ENCODE peak calls at places on chromosome 14, in four cellular contexts. One of them, this sample, is unnamed.

GRCh38 chr14:62957562-62957961 is 87.7 kb downstream of the KCNH5 start:
- DNase-seq in MCF 10A: peak
- DNase-seq in cardiac fibroblast: peak
- DNase-seq in GM06990: no peak
- DNase-seq in this sample: no peak

GRCh38 chr14:101220921-101221510 is 317.5 kb upstream of the RTL1 start:
- DNase-seq in MCF 10A: no peak
- DNase-seq in cardiac fibroblast: no peak
- DNase-seq in GM06990: no peak
- DNase-seq in this sample: no peak

GRCh38 chr14:33728010-33728498 is 222.8 kb downstream of the EGLN3 start:
- DNase-seq in MCF 10A: peak
- DNase-seq in cardiac fibroblast: no peak
- DNase-seq in GM06990: no peak
- DNase-seq in this sample: no peak

GRCh38 chr14:50711043-50711442 is 42.9 kb upstream of the SAV1 start:
- DNase-seq in GM06990: no peak
- DNase-seq in cardiac fibroblast: no peak
- DNase-seq in MCF 10A: no peak
- DNase-seq in this sample: no peak

GRCh38 chr14:58964598-58964928 is 223.9 kb upstream of the DAAM1 start:
- DNase-seq in MCF 10A: no peak
- DNase-seq in GM06990: no peak
- DNase-seq in cardiac fibroblast: no peak
- DNase-seq in this sample: no peak

GRCh38 chr14:102539544-102540309 is 30.2 kb upstream of the ANKRD9 start:
- DNase-seq in MCF 10A: peak
- DNase-seq in GM06990: no peak
- DNase-seq in cardiac fibroblast: peak
- DNase-seq in this sample: no peak

GRCh38 chr14:102066041-102066451 is 20.8 kb downstream of the HSP90AA1 start:
- DNase-seq in MCF 10A: no peak
- DNase-seq in GM06990: no peak
- DNase-seq in cardiac fibroblast: no peak
- DNase-seq in this sample: no peak

GRCh38 chr14:26128931-26129674 is 468.7 kb downstream of the NOVA1 start:
- DNase-seq in MCF 10A: no peak
- DNase-seq in cardiac fibroblast: peak
- DNase-seq in GM06990: no peak
- DNase-seq in this sample: no peak

GRCh38 chr14:75002392-75003249 is at the start of gene EIF2B2:
- DNase-seq in GM06990: peak
- DNase-seq in MCF 10A: peak
- DNase-seq in cardiac fibroblast: peak
- DNase-seq in this sample: peak
- TF ChIP-seq CTCF in GM06990: no peak
- TF ChIP-seq CTCF in MCF 10A: no peak
- TF ChIP-seq CTCF in cardiac fibroblast: no peak
- TF ChIP-seq CTCF in this sample: no peak

GRCh38 chr14:76782115-76782884 is 21.0 kb downstream of the VASH1 start:
- DNase-seq in GM06990: no peak
- DNase-seq in cardiac fibroblast: no peak
- DNase-seq in MCF 10A: no peak
- DNase-seq in this sample: no peak

GRCh38 chr14:76781648-76782051 is 20.4 kb downstream of the VASH1 start:
- DNase-seq in cardiac fibroblast: no peak
- DNase-seq in MCF 10A: no peak
- DNase-seq in GM06990: no peak
- DNase-seq in this sample: no peak

GRCh38 chr14:76780058-76780345 is 18.7 kb downstream of the VASH1 start:
- DNase-seq in GM06990: no peak
- DNase-seq in cardiac fibroblast: no peak
- DNase-seq in MCF 10A: no peak
- DNase-seq in this sample: no peak

GRCh38 chr14:76780360-76780759 is 19.1 kb downstream of the VASH1 start:
- DNase-seq in cardiac fibroblast: no peak
- DNase-seq in MCF 10A: no peak
- DNase-seq in GM06990: no peak
- DNase-seq in this sample: no peak

DNA sequence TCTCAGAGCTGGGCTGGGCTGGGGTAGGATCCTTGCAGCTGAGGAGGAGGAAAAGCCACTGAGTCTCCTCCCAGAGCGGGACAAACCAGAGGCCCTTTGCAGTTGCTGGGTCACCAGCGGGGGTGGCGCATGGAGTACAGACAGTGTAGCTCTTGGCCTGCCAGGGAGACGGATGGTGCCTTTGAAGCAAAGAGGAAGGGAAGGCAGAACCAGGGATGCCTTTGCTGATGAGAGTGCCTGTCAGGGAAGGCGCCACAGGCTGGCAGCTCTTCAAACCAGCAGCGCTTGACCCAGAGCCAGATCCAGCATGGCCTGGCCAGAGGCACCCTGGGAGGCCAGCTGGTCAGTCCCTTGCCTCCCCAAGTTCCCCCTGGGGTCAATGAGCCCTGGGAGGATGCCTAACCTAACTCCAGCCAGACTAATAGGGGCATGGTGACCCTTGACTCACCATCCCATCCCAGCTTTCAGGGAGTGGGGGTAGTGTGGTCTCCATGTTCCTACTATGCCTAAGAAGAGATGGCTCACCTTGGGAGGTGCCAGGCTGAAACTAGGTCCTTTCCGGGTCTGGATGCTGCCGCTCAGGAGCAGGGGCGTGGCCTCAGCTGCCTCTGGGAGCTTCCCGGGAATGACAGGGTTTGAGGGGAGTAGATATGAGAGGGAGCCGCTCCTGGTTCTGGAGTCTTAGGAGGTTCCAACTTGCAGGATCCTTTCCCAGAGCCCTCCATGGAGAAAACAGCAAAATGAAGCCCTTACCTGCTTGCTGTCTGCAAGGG is 19.8 kb downstream of the VASH1 start:
- DNase-seq in cardiac fibroblast: no peak
- DNase-seq in MCF 10A: no peak
- DNase-seq in GM06990: no peak
- DNase-seq in this sample: no peak
- TF ChIP-seq CTCF in cardiac fibroblast: no peak
- TF ChIP-seq CTCF in MCF 10A: no peak
- TF ChIP-seq CTCF in GM06990: no peak
- TF ChIP-seq CTCF in this sample: no peak

GRCh38 chr14:36520601-36521525 is 831 bp upstream of the NKX2-1 start:
- DNase-seq in GM06990: no peak
- DNase-seq in MCF 10A: peak
- DNase-seq in cardiac fibroblast: no peak
- DNase-seq in this sample: peak
- TF ChIP-seq CTCF in GM06990: no peak
- TF ChIP-seq CTCF in MCF 10A: no peak
- TF ChIP-seq CTCF in cardiac fibroblast: no peak
- TF ChIP-seq CTCF in this sample: no peak

DNA sequence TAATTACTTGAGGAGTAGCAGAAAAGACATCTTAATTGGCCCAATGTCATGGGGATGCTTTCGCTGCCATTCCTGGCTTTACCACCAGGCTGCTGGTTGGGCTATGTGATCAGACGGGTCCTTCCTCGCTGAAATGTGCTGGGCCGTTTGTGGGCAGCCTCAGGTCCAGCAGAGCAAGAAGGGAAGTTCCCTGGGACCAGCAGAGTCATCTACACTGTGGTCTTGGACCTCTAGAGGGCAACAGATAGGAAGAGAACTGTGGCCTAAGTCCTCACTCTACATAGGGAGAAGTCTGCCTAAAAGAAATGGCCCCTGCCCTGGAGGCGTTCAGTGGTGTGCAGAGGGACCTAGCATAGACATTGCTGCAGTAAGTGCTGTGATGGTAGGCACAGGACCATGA is 10.9 kb downstream of the EVL start:
- DNase-seq in MCF 10A: peak
- DNase-seq in GM06990: peak
- DNase-seq in cardiac fibroblast: peak
- DNase-seq in this sample: peak
- TF ChIP-seq CTCF in MCF 10A: no peak
- TF ChIP-seq CTCF in GM06990: peak
- TF ChIP-seq CTCF in cardiac fibroblast: peak
- TF ChIP-seq CTCF in this sample: no peak

GRCh38 chr14:70094106-70094505 is 94.6 kb downstream of the SLC8A3 start:
- DNase-seq in cardiac fibroblast: no peak
- DNase-seq in GM06990: no peak
- DNase-seq in MCF 10A: no peak
- DNase-seq in this sample: no peak

GRCh38 chr14:70094631-70095030 is 94.1 kb downstream of the SLC8A3 start:
- DNase-seq in MCF 10A: no peak
- DNase-seq in cardiac fibroblast: no peak
- DNase-seq in GM06990: no peak
- DNase-seq in this sample: no peak

GRCh38 chr14:70097576-70098256 is 91.0 kb downstream of the SLC8A3 start:
- DNase-seq in GM06990: no peak
- DNase-seq in cardiac fibroblast: no peak
- DNase-seq in MCF 10A: no peak
- DNase-seq in this sample: no peak

GRCh38 chr14:70098257-70098809 is 90.4 kb downstream of the SLC8A3 start:
- DNase-seq in cardiac fibroblast: no peak
- DNase-seq in MCF 10A: no peak
- DNase-seq in GM06990: no peak
- DNase-seq in this sample: no peak

DNA sequence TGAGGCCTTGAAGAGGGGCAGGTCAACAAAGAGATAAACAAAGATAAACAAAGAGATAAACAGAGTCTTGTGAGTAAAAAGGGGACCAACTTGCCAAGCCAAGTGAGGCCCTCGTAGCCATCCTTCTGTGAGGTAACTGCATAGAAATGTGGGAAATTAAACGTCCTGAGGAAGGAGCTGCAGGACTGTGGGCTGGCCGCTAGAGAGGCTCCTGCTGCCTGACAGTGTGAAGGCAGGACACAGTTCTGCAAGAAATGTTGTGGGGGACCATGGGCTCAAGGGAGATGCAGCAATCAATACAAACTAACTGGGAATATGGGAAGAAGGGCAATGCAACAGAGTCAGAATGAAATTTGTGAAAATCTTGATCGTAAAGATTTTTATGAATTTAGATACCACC is 91.9 kb downstream of the SLC8A3 start:
- DNase-seq in cardiac fibroblast: peak
- DNase-seq in GM06990: no peak
- DNase-seq in MCF 10A: peak
- DNase-seq in this sample: no peak
- TF ChIP-seq CTCF in cardiac fibroblast: peak
- TF ChIP-seq CTCF in GM06990: peak
- TF ChIP-seq CTCF in MCF 10A: no peak
- TF ChIP-seq CTCF in this sample: no peak

GRCh38 chr14:91897121-91897701 is 29.9 kb upstream of the TC2N start:
- DNase-seq in GM06990: no peak
- DNase-seq in cardiac fibroblast: peak
- DNase-seq in MCF 10A: peak
- DNase-seq in this sample: no peak

GRCh38 chr14:91899777-91900176 is 32.4 kb upstream of the TC2N start:
- DNase-seq in cardiac fibroblast: peak
- DNase-seq in MCF 10A: no peak
- DNase-seq in GM06990: no peak
- DNase-seq in this sample: no peak

GRCh38 chr14:91898256-91898843 is 31.0 kb upstream of the TC2N start:
- DNase-seq in cardiac fibroblast: peak
- DNase-seq in MCF 10A: no peak
- DNase-seq in GM06990: no peak
- DNase-seq in this sample: no peak

GRCh38 chr14:91901449-91902250 is 34.3 kb upstream of the TC2N start:
- DNase-seq in cardiac fibroblast: no peak
- DNase-seq in MCF 10A: no peak
- DNase-seq in GM06990: no peak
- DNase-seq in this sample: no peak

DNA sequence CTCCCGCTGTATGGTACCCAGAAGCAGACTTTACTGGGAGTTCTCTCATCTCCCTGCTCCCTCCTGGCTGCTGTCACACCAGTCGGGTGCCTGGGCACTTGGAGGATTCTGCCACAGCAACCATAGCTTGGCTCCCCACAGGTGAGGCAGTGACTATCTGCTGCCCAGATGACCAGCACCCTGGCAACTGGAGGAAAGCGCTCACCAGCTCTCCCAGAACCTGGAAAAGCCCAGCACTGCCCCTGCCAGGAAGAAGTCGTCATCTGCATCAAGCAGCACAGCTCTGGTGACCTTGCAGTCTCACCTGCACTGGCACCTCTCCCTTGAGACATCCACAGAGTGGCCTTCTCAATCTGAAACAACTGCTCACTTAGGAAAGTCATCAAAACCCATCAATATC is 31.9 kb upstream of the TC2N start:
- DNase-seq in MCF 10A: peak
- DNase-seq in cardiac fibroblast: no peak
- DNase-seq in GM06990: no peak
- DNase-seq in this sample: no peak
- TF ChIP-seq CTCF in MCF 10A: peak
- TF ChIP-seq CTCF in cardiac fibroblast: no peak
- TF ChIP-seq CTCF in GM06990: no peak
- TF ChIP-seq CTCF in this sample: no peak

DNA sequence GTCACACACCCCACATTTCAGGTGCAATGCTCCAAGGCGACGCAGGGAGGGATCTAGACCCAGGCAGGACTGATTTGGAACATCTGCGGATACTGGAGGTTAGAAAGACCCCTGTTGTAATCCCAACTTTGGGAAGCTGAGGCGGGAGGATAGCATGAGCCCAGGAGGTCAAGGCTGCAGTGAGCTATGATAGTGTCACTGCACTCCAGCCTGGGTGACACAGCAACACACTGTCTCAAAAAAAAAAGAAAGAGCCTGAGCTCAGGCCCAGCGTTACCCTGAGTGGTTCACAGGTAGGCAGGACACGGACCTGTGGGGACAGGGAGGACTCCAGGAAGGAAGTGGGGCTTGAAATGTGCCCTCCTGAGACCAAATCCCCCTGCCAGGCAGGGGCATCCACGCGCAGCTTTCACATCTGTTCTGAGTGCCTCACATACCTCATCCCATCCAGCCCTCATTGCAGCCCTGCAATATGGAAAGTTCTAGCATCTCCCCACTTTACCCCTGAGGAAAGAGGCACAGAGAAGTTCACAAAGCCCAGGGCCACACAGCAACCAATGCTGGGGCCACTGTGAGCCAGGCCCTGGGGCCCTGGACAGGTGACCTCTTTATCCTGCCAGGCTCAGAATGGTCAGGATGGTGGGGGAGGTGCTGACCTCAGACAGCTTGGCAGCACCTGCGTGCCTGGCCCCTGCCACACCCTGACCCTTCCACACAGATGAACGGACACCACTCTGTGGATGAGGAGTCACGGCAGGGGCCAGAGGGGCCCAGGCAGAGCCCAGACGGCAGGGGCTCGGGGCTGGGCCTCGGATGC is 34.1 kb downstream of the CCDC85C start:
- DNase-seq in GM06990: no peak
- DNase-seq in cardiac fibroblast: no peak
- DNase-seq in MCF 10A: no peak
- DNase-seq in this sample: no peak
- TF ChIP-seq CTCF in GM06990: no peak
- TF ChIP-seq CTCF in cardiac fibroblast: no peak
- TF ChIP-seq CTCF in MCF 10A: no peak
- TF ChIP-seq CTCF in this sample: no peak